ENCODE peak calls at places on chromosomes 3 and 15, in six cellular contexts. One of them, this sample, is unnamed.

GRCh38 chr3:171775943-171776342 is 34.3 kb downstream of the PLD1 start:
- DNase-seq in CD8-positive, alpha-beta T cell: no peak
- DNase-seq in A673: no peak
- DNase-seq in suprapubic skin: no peak
- DNase-seq in BJ: no peak
- DNase-seq in foreskin fibroblast: no peak
- DNase-seq in this sample: no peak

GRCh38 chr3:192481638-192482037 is 245.7 kb downstream of the FGF12 start:
- DNase-seq in A673: peak
- DNase-seq in CD8-positive, alpha-beta T cell: no peak
- DNase-seq in BJ: no peak
- DNase-seq in foreskin fibroblast: no peak
- DNase-seq in suprapubic skin: no peak
- DNase-seq in this sample: no peak

GRCh38 chr3:119831022-119831421 is 49.1 kb downstream of the NR1I2 start:
- DNase-seq in A673: peak
- DNase-seq in BJ: no peak
- DNase-seq in CD8-positive, alpha-beta T cell: no peak
- DNase-seq in suprapubic skin: no peak
- DNase-seq in foreskin fibroblast: no peak
- DNase-seq in this sample: no peak

GRCh38 chr15:90581771-90582471 is 52.2 kb downstream of the CRTC3 start:
- DNase-seq in foreskin fibroblast: no peak
- DNase-seq in A673: no peak
- DNase-seq in BJ: no peak
- DNase-seq in suprapubic skin: no peak
- DNase-seq in CD8-positive, alpha-beta T cell: peak
- DNase-seq in this sample: no peak

GRCh38 chr3:69719292-69719691 is 20.0 kb upstream of the MITF start:
- DNase-seq in BJ: no peak
- DNase-seq in foreskin fibroblast: no peak
- DNase-seq in suprapubic skin: no peak
- DNase-seq in CD8-positive, alpha-beta T cell: no peak
- DNase-seq in A673: no peak
- DNase-seq in this sample: no peak

GRCh38 chr3:181838940-181839914 is 127.5 kb downstream of the SOX2 start:
- DNase-seq in A673: no peak
- DNase-seq in BJ: no peak
- DNase-seq in foreskin fibroblast: no peak
- DNase-seq in CD8-positive, alpha-beta T cell: no peak
- DNase-seq in suprapubic skin: no peak
- DNase-seq in this sample: peak

GRCh38 chr3:100449214-100449613 is 43.2 kb upstream of the TMEM45A start:
- DNase-seq in foreskin fibroblast: no peak
- DNase-seq in suprapubic skin: no peak
- DNase-seq in BJ: no peak
- DNase-seq in A673: no peak
- DNase-seq in CD8-positive, alpha-beta T cell: no peak
- DNase-seq in this sample: no peak

GRCh38 chr3:42572278-42572677 is 9.5 kb downstream of the SEC22C start:
- DNase-seq in BJ: no peak
- DNase-seq in A673: peak
- DNase-seq in foreskin fibroblast: peak
- DNase-seq in suprapubic skin: no peak
- DNase-seq in CD8-positive, alpha-beta T cell: peak
- DNase-seq in this sample: no peak

GRCh38 chr15:44033894-44034293 is 161.2 kb downstream of the FRMD5 start:
- DNase-seq in BJ: no peak
- DNase-seq in A673: no peak
- DNase-seq in CD8-positive, alpha-beta T cell: no peak
- DNase-seq in foreskin fibroblast: peak
- DNase-seq in suprapubic skin: no peak
- DNase-seq in this sample: no peak

GRCh38 chr3:15241341-15241740 is 35.3 kb downstream of the CAPN7 start:
- DNase-seq in CD8-positive, alpha-beta T cell: peak
- DNase-seq in suprapubic skin: no peak
- DNase-seq in BJ: no peak
- DNase-seq in A673: peak
- DNase-seq in foreskin fibroblast: no peak
- DNase-seq in this sample: no peak

DNA sequence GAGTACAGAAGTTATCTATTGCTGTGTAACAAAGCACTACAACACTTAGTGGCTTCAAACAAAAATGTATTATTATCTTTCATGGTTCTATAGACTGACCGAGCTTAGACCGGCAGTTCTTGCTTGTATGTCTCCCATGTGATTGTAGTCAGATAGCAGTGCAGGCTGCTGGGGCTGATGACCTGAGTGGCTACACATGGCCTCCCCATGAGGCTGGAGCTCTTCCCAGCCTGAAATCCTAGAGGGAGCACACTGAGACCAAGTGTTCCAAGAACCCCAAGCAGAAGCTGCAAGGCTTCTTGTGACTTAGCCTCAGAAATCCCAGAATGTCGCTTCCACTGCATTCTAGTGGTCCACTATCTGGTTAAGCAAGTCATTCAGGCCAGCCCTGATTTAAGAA is 141.2 kb upstream of the TLE3 start:
- DNase-seq in suprapubic skin: peak
- DNase-seq in BJ: no peak
- DNase-seq in foreskin fibroblast: no peak
- DNase-seq in CD8-positive, alpha-beta T cell: no peak
- DNase-seq in A673: no peak
- DNase-seq in this sample: no peak
- TF ChIP-seq CTCF in suprapubic skin: no peak
- TF ChIP-seq CTCF in BJ: no peak
- TF ChIP-seq CTCF in foreskin fibroblast: no peak
- TF ChIP-seq CTCF in CD8-positive, alpha-beta T cell: no peak
- TF ChIP-seq CTCF in A673: no peak
- TF ChIP-seq CTCF in this sample: no peak

DNA sequence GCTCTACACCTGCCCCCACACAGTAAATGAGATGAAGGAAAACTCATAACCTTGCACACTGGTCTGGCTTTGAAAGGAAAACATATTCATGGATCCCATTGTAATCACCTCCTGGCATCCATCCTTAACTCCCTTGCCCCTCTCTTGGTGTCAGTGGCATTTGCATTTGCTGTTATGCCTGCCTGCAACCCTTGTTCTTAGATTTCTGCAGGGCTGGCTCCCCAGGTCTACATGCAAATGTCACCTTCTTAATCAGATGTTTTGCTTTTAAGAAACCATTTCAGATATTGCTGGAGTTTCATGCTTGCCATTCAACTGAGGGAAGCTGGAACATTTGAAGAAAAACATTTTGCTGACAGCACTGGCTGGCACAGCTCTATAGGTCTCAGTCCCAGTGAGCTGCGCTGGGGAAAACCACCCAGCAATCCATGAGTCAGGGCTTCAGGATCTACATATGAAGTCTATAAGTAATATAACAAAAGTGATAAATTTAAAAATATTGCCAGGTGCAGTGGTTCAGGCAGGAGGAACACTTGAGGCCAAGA is 19.1 kb downstream of the LRRC2 start:
- DNase-seq in BJ: no peak
- DNase-seq in suprapubic skin: no peak
- DNase-seq in CD8-positive, alpha-beta T cell: no peak
- DNase-seq in A673: no peak
- DNase-seq in foreskin fibroblast: no peak
- DNase-seq in this sample: no peak
- TF ChIP-seq CTCF in BJ: no peak
- TF ChIP-seq CTCF in suprapubic skin: no peak
- TF ChIP-seq CTCF in CD8-positive, alpha-beta T cell: no peak
- TF ChIP-seq CTCF in A673: no peak
- TF ChIP-seq CTCF in foreskin fibroblast: no peak
- TF ChIP-seq CTCF in this sample: no peak

DNA sequence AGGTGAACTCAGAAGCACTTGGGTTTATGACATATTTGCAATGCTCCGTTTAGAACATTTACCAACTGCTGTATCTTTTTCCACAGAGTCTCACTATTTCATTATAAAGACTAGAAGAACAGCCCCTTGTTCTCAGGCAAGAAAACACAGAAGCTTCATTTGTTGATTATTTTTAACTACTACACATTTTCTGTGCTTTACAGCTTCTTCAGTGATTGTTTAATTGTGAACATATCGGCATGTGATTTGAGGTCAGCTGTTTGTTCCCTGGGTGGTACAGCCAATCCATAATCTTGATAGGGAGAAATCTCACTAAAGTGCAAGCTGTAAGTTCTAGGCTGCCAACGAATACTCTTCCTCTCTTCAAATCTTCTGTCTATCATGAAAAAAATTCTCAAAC is 31.0 kb upstream of the DLG1 start:
- DNase-seq in foreskin fibroblast: no peak
- DNase-seq in suprapubic skin: no peak
- DNase-seq in CD8-positive, alpha-beta T cell: no peak
- DNase-seq in BJ: no peak
- DNase-seq in A673: no peak
- DNase-seq in this sample: no peak
- TF ChIP-seq CTCF in foreskin fibroblast: no peak
- TF ChIP-seq CTCF in suprapubic skin: no peak
- TF ChIP-seq CTCF in CD8-positive, alpha-beta T cell: no peak
- TF ChIP-seq CTCF in BJ: no peak
- TF ChIP-seq CTCF in A673: no peak
- TF ChIP-seq CTCF in this sample: no peak

GRCh38 chr3:87145553-87145952 is 81.6 kb upstream of the CHMP2B start:
- DNase-seq in A673: peak
- DNase-seq in foreskin fibroblast: peak
- DNase-seq in BJ: no peak
- DNase-seq in suprapubic skin: no peak
- DNase-seq in CD8-positive, alpha-beta T cell: no peak
- DNase-seq in this sample: no peak
- TF ChIP-seq CTCF in A673: peak
- TF ChIP-seq CTCF in foreskin fibroblast: peak
- TF ChIP-seq CTCF in BJ: peak
- TF ChIP-seq CTCF in suprapubic skin: no peak
- TF ChIP-seq CTCF in CD8-positive, alpha-beta T cell: no peak
- TF ChIP-seq CTCF in this sample: peak

DNA sequence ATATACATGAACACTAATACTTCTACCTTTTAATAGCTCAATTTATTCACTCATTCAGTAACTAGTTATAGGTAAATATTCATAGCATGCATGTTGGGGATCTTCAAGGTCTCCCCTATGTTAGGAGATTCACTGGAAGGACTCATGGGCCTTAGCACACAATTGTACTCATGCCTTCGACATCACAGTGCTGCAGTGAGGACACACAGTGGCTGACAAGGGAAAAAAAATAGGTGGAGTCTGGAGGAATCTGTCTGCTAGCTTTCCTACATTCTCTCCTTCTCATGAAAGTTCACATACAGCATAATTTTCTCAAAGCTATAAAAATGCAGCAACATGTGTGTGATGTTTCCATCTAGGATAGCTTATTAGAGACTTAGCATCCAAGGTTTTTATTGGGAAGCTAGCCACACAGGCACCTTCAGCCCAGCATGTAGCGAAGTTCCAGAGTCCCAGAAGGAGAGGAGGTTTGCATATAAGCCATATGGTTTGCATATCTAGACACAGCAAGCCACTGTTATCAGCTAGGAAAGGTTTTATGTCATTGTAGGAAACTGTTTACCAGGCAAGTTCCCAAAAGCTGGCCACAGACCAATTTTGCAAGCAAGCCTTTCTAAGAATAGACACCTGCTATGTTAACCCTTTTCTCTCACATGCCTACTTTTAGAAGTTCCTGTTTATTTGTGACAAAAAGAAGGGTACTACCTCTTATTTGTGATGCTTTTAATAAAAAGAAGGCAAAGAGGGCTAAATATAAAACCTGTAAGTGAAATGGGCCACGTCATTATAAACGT is 46.4 kb downstream of the MORC1 start:
- DNase-seq in BJ: no peak
- DNase-seq in A673: no peak
- DNase-seq in foreskin fibroblast: no peak
- DNase-seq in suprapubic skin: no peak
- DNase-seq in CD8-positive, alpha-beta T cell: no peak
- DNase-seq in this sample: no peak
- TF ChIP-seq CTCF in BJ: no peak
- TF ChIP-seq CTCF in A673: peak
- TF ChIP-seq CTCF in foreskin fibroblast: no peak
- TF ChIP-seq CTCF in suprapubic skin: no peak
- TF ChIP-seq CTCF in CD8-positive, alpha-beta T cell: no peak
- TF ChIP-seq CTCF in this sample: no peak

GRCh38 chr3:152505926-152506325 is 237.2 kb downstream of the MBNL1 start:
- DNase-seq in CD8-positive, alpha-beta T cell: no peak
- DNase-seq in A673: no peak
- DNase-seq in suprapubic skin: no peak
- DNase-seq in BJ: no peak
- DNase-seq in foreskin fibroblast: no peak
- DNase-seq in this sample: no peak

GRCh38 chr3:152513301-152513960 is 244.7 kb downstream of the MBNL1 start:
- DNase-seq in suprapubic skin: no peak
- DNase-seq in CD8-positive, alpha-beta T cell: no peak
- DNase-seq in BJ: no peak
- DNase-seq in A673: no peak
- DNase-seq in foreskin fibroblast: no peak
- DNase-seq in this sample: no peak

GRCh38 chr3:152511904-152512303 is 243.2 kb downstream of the MBNL1 start:
- DNase-seq in A673: no peak
- DNase-seq in suprapubic skin: no peak
- DNase-seq in foreskin fibroblast: no peak
- DNase-seq in BJ: no peak
- DNase-seq in CD8-positive, alpha-beta T cell: no peak
- DNase-seq in this sample: no peak

DNA sequence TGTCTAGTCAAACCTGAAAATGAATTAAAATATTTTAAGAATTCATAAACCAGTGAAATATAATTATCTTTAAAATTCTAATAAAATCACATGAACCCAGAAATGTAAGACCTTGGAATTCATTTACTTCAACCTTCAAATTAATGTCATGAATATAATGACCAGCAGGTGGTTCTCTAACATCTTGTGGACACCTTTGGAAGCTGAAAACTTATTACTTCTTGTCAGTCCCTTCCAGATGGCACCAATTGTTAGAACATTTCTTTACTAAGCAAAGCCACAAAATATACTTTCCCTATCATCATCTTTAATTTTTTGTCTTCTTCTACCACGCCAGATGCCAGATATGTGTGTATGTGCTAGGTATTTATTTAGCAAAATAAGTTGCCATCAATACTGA is 240.0 kb downstream of the MBNL1 start:
- DNase-seq in CD8-positive, alpha-beta T cell: no peak
- DNase-seq in A673: peak
- DNase-seq in BJ: no peak
- DNase-seq in foreskin fibroblast: no peak
- DNase-seq in suprapubic skin: no peak
- DNase-seq in this sample: no peak
- TF ChIP-seq CTCF in CD8-positive, alpha-beta T cell: no peak
- TF ChIP-seq CTCF in A673: peak
- TF ChIP-seq CTCF in BJ: no peak
- TF ChIP-seq CTCF in foreskin fibroblast: no peak
- TF ChIP-seq CTCF in suprapubic skin: peak
- TF ChIP-seq CTCF in this sample: peak

GRCh38 chr3:46442591-46443530 is 21.8 kb downstream of the LTF start:
- DNase-seq in A673: no peak
- DNase-seq in foreskin fibroblast: peak
- DNase-seq in suprapubic skin: no peak
- DNase-seq in CD8-positive, alpha-beta T cell: peak
- DNase-seq in BJ: no peak
- DNase-seq in this sample: no peak
- TF ChIP-seq CTCF in A673: no peak
- TF ChIP-seq CTCF in foreskin fibroblast: peak
- TF ChIP-seq CTCF in suprapubic skin: no peak
- TF ChIP-seq CTCF in CD8-positive, alpha-beta T cell: no peak
- TF ChIP-seq CTCF in BJ: no peak
- TF ChIP-seq CTCF in this sample: peak

GRCh38 chr3:140552898-140553297 is 125.0 kb upstream of the TRIM42 start:
- DNase-seq in BJ: no peak
- DNase-seq in foreskin fibroblast: no peak
- DNase-seq in CD8-positive, alpha-beta T cell: no peak
- DNase-seq in suprapubic skin: no peak
- DNase-seq in A673: no peak
- DNase-seq in this sample: no peak
- TF ChIP-seq CTCF in BJ: no peak
- TF ChIP-seq CTCF in foreskin fibroblast: no peak
- TF ChIP-seq CTCF in CD8-positive, alpha-beta T cell: no peak
- TF ChIP-seq CTCF in suprapubic skin: no peak
- TF ChIP-seq CTCF in A673: no peak
- TF ChIP-seq CTCF in this sample: no peak